ENCODE peak calls at places on chromosomes 4 and X, in seven cellular contexts. W is GM12891, D is H1, Y is K562, F is HepG2, G is SK-N-SH, C is GM12878. O is an unnamed sample.

GRCh38 chr4:26731342-26731741 is 129.3 kb upstream of the STIM2 start:
- DNase-seq in W (no peak), D (no peak), Y (no peak), F (no peak), G (no peak), C (peak; percentile 13), O (peak; percentile 13)

GRCh38 chr4:158065603-158066002 is 107.2 kb downstream of the GASK1B start:
- DNase-seq in W (no peak), D (no peak), Y (no peak), F (no peak), G (no peak), C (no peak), O (no peak)

GRCh38 chrX:46256875-46257274 is 288.3 kb downstream of the ZNF674 start:
- DNase-seq in W (no peak), D (no peak), Y (no peak), F (no peak), G (no peak), C (no peak), O (no peak)

GRCh38 chr4:165505991-165506779 is 127.4 kb downstream of the CPE start:
- DNase-seq in W (no peak), D (no peak), Y (no peak), F (peak; percentile 69), G (no peak), C (no peak), O (no peak)

GRCh38 chr4:20370284-20370683 is 118.6 kb downstream of the SLIT2 start:
- DNase-seq in W (no peak), D (no peak), Y (no peak), F (no peak), G (no peak), C (no peak), O (no peak)

GRCh38 chrX:107601759-107602158 is 26.6 kb upstream of the PRPS1 start:
- DNase-seq in W (no peak), D (no peak), Y (no peak), F (no peak), G (no peak), C (no peak), O (no peak)

GRCh38 chr4:7462509-7462971 is 27.8 kb upstream of the PSAPL1 start:
- DNase-seq in W (no peak), D (no peak), Y (peak; percentile 11), F (peak; percentile 46), G (peak; percentile 71), C (no peak), O (no peak)

GRCh38 chr4:107379054-107379869 is 340.8 kb downstream of the PAPSS1 start:
- DNase-seq in W (no peak), D (no peak), Y (no peak), F (no peak), G (no peak), C (no peak), O (no peak)

GRCh38 chrX:136778020-136778419 is 2.7 kb downstream of the ARHGEF6 start:
- DNase-seq in W (no peak), D (no peak), Y (no peak), F (no peak), G (no peak), C (no peak), O (no peak)

GRCh38 chr4:159328766-159329165 is 225.9 kb downstream of the RAPGEF2 start:
- DNase-seq in W (no peak), D (no peak), Y (no peak), F (no peak), G (no peak), C (no peak), O (no peak)

GRCh38 chrX:7925867-7926472 is 1.2 kb downstream of the PNPLA4 start:
- DNase-seq in W (peak; percentile 6), D (peak; percentile 46), Y (peak; percentile 78), F (peak; percentile 53), G (peak; percentile 49), C (peak; percentile 51), O (peak; percentile 19)

GRCh38 chr4:5881340-5881739 is 11.5 kb downstream of the CRMP1 start:
- DNase-seq in W (no peak), D (no peak), Y (no peak), F (no peak), G (no peak), C (no peak), O (no peak)
- TF ChIP-seq TAF1 in W (no peak), D (no peak), Y (no peak), F (no peak), G (no peak), C (no peak), O (no peak)

GRCh38 chr4:147833254-147833653 is 101.4 kb downstream of the ARHGAP10 start:
- DNase-seq in W (no peak), D (no peak), Y (no peak), F (no peak), G (no peak), C (no peak), O (no peak)
- TF ChIP-seq TAF1 in W (no peak), D (no peak), Y (no peak), F (no peak), G (no peak), C (no peak), O (no peak)

DNA sequence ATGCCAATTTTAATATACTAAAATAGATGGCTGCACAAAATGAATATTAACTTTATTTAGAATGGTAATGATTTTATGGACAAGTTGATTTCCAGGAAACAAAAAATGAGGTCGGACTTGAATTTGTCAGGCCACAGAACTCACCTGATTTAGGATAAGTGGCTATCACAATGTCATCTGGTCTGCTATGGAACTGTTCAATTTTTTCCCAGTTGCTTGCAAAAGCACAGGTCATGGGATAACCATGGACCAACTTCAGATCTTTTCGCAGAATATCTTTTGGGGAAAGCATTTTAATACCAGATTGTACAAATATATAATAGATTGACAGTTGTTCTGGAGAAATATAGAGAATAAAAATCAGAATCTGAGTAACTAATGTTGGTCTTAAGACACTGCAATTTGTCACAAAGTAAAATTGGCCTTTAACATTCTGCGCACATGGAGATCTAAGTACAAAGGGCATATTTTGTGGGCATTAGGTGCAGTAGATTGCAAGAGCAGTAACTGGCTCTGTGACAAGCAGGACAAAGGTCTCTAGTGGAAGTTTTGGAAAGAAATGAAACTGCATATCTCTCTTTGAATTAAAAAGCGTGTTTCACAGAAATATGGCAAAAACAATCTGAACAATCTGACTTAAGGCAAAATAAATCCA is 5.4 kb downstream of the SULT1B1 start:
- DNase-seq in W (no peak), D (no peak), Y (no peak), F (peak; percentile 60), G (no peak), C (no peak), O (no peak)
- TF ChIP-seq TAF1 in W (no peak), D (no peak), Y (no peak), F (no peak), G (no peak), C (no peak), O (no peak)

DNA sequence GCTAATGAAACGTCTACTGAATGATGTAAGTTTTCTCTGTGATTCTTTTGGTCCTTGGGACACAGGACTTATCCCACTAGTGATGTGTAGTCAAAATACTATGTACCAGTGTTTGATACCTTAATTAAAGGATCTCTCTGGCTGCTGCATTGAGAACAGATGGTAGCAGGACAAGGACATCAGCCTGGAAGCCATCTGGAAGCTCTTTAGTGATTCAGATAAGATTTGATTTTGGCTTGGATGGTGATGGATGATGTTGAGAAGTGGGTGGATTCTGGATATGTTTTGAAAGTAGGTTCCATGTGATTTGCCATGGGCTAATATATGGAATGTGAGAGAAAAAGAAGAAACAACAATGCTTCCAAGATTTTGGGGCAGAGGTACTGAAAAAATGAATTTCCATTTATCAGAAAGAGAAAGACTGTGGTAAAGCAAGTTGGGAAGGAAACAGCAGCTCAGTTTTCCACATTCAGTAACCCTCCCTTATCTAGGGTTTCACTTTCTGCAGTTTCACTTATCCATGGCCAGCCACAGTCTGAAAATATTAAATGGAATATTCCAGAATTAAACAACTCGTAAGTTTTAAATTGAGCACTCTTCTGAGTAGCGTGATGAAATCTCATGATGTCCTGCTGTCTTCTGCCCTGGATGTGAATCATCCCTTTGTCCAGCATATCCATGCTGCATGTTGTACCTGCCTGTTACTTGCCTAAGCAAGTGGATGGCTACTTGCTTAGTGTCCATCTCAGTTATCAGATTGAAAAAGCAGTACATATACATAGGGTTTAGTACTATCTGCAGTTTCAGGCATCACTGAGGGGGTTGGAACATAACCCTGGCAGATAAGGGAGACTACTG is 15.6 kb downstream of the CD38 start:
- DNase-seq in W (no peak), D (no peak), Y (no peak), F (no peak), G (peak; percentile 77), C (no peak), O (no peak)
- TF ChIP-seq TAF1 in W (no peak), D (no peak), Y (no peak), F (no peak), G (no peak), C (no peak), O (no peak)

GRCh38 chrX:10794203-10794630 is 173.8 kb upstream of the MID1 start:
- DNase-seq in W (no peak), D (no peak), Y (no peak), F (no peak), G (no peak), C (no peak), O (no peak)

GRCh38 chrX:10795721-10796120 is 175.3 kb upstream of the MID1 start:
- DNase-seq in W (no peak), D (no peak), Y (no peak), F (no peak), G (no peak), C (no peak), O (no peak)

GRCh38 chrX:10800776-10801175 is 180.4 kb upstream of the MID1 start:
- DNase-seq in W (no peak), D (no peak), Y (no peak), F (no peak), G (no peak), C (no peak), O (no peak)

DNA sequence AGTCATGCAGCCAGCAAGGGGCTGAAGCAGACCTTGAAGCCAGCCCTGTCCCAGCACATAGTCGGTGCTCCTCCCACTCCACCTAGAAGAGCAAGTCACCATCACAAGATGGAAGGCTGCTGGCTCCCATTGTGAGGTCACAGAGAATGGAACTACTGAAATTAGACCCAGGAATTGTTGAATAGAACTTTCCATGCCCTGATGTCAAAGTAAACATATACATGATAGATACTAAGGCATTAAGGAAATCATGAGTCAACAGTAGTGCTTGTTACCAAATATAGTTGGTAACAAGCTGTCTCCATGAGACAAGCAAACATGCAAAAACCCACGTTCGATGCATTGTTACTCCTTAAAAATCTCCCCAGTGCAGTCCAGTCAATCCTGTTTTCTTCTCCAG is 177.1 kb upstream of the MID1 start:
- DNase-seq in W (no peak), D (no peak), Y (no peak), F (no peak), G (no peak), C (no peak), O (no peak)
- TF ChIP-seq TAF1 in W (no peak), D (no peak), Y (no peak), F (no peak), G (no peak), C (no peak), O (no peak)

DNA sequence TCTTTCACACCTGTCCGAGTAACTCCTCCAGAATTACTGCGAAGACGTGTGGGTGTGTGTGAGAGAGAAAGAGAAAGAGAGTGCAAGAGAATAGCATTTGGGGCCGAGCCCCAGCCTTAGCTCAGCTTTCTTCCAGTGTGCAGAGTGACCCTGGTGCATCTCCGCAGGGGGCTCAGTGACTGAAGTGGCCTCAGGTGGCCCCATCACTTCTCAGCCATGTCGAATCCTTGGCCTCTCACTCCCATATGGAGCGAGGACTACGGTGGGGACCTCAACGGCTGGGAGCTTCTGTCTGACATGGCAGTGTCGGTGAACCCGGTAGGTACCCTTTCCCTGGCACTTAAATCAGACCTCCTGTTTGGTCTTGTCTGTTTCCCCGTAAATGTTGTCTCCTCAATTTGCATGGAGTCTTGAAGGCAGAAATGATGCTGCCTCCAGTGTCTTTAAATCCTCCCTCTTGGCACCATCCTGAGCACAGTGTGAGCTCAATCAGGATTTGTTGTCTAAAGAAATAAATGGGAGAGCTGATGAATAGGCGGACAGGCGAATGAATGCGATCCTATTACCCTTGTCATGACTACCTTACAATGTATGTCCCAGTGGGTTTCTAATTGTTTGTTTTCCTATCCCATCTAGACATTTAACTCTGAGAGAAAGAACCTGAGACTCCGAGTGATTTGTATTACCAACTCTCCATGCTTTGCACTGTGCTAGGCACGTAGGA is 305.9 kb downstream of the AFF2 start:
- DNase-seq in W (no peak), D (peak; percentile 42), Y (no peak), F (no peak), G (no peak), C (no peak), O (no peak)
- TF ChIP-seq TAF1 in W (no peak), D (no peak), Y (no peak), F (no peak), G (no peak), C (no peak), O (no peak)